ENCODE peak calls at places on chromosomes 2 and 18, in four cellular contexts. M is Calu3, C is glutamatergic neuron, V is cardiac fibroblast. D is an unnamed sample.

GRCh38 chr18:10235553-10235952 is 218.9 kb upstream of the APCDD1 start:
- DNase-seq in M (no peak), C (no peak), V (no peak), D (no peak)

GRCh38 chr18:13610517-13610916 is 115.8 kb downstream of the FAM210A start:
- DNase-seq in V (peak), C (no peak), M (no peak), D (no peak)

GRCh38 chr18:64679121-64679520 is 530.2 kb upstream of the LINC00305 start:
- DNase-seq in C (no peak), V (no peak), M (no peak), D (no peak)

GRCh38 chr2:110206056-110206455 is 1.2 kb upstream of the NPHP1 start:
- DNase-seq in V (peak), M (no peak), C (no peak), D (no peak)

GRCh38 chr2:74481961-74482800 is 617 bp downstream of the CCDC142 start:
- DNase-seq in M (peak), V (peak), C (peak), D (peak)

GRCh38 chr2:27033253-27033852 is 588 bp downstream of the TMEM214 start:
- DNase-seq in C (no peak), V (no peak), M (no peak), D (no peak)

GRCh38 chr18:25229080-25229479 is 122.9 kb downstream of the ZNF521 start:
- DNase-seq in V (peak), M (no peak), C (no peak), D (peak)

GRCh38 chr18:8351173-8351572 is 258.1 kb upstream of the RAB12 start:
- DNase-seq in V (peak), M (no peak), C (no peak), D (no peak)

GRCh38 chr2:71882236-71882946 is 265.3 kb downstream of the CYP26B1 start:
- DNase-seq in C (no peak), M (no peak), V (no peak), D (no peak)

GRCh38 chr18:50753311-50753710 is 66.5 kb downstream of the MRO start:
- DNase-seq in C (no peak), V (no peak), M (no peak), D (no peak)

GRCh38 chr18:48979944-48980890 is 29.5 kb upstream of the SMAD7 start:
- DNase-seq in V (peak), M (peak), C (no peak), D (no peak)

GRCh38 chr2:106932644-106933043 is 46.7 kb upstream of the ST6GAL2 start:
- DNase-seq in C (no peak), M (no peak), V (no peak), D (no peak)

GRCh38 chr2:120747706-120748105 is 12.0 kb downstream of the GLI2 start:
- DNase-seq in V (no peak), C (no peak), M (no peak), D (no peak)

GRCh38 chr2:100699131-100699530 is 120.8 kb upstream of the NPAS2 start:
- DNase-seq in V (no peak), C (no peak), M (no peak), D (no peak)

GRCh38 chr18:46279673-46280072 is 175.5 kb downstream of the HAUS1 start:
- DNase-seq in M (no peak), C (no peak), V (no peak), D (no peak)

GRCh38 chr2:15808221-15808574 is 132.2 kb upstream of the MYCN start:
- DNase-seq in M (no peak), C (peak), V (no peak), D (no peak)

GRCh38 chr2:233448220-233448559 is 93.9 kb downstream of the DGKD start:
- DNase-seq in C (peak), M (peak), V (peak), D (peak)

GRCh38 chr18:50006470-50007046 is 188.4 kb downstream of the MYO5B start:
- DNase-seq in C (no peak), V (no peak), M (peak), D (no peak)

GRCh38 chr2:238963164-238963969 is 115.5 kb downstream of the TWIST2 start:
- DNase-seq in C (no peak), V (no peak), M (no peak), D (no peak)

GRCh38 chr2:104856086-104856972 is 2.4 kb downstream of the POU3F3 start:
- DNase-seq in M (no peak), C (peak), V (no peak), D (no peak)

GRCh38 chr2:179354739-179355537 is 90.3 kb upstream of the SESTD1 start:
- DNase-seq in C (no peak), V (peak), M (no peak), D (no peak)

GRCh38 chr2:35410431-35411061 is 945.0 kb upstream of the CRIM1 start:
- DNase-seq in V (peak), C (peak), M (peak), D (peak)

GRCh38 chr18:77071711-77072292 is 60.8 kb downstream of the MBP start:
- DNase-seq in V (peak), M (no peak), C (no peak), D (no peak)

GRCh38 chr18:76494541-76495403 is at the start of gene ZNF516:
- DNase-seq in M (no peak), V (peak), C (peak), D (peak)

GRCh38 chr18:48954837-48955527 is 4.2 kb upstream of the SMAD7 start:
- DNase-seq in M (no peak), V (no peak), C (no peak), D (no peak)

GRCh38 chr2:108409768-108410167 is 32.0 kb downstream of the SULT1C4 start:
- DNase-seq in C (no peak), V (peak), M (no peak), D (no peak)

GRCh38 chr2:174158003-174158402 is 90.3 kb downstream of the OLA1 start:
- DNase-seq in M (peak), V (peak), C (peak), D (peak)

GRCh38 chr18:48904086-48904485 is 46.7 kb downstream of the SMAD7 start:
- DNase-seq in C (no peak), V (peak), M (no peak), D (no peak)

GRCh38 chr2:217801115-217801531 is 201.7 kb downstream of the TNS1 start:
- DNase-seq in M (no peak), C (no peak), V (no peak), D (no peak)

GRCh38 chr2:220445429-220446105 is 818.1 kb downstream of the SLC4A3 start:
- DNase-seq in C (no peak), M (no peak), V (peak), D (no peak)

GRCh38 chr18:24341361-24341760 is 56.3 kb downstream of the OSBPL1A start:
- DNase-seq in V (peak), M (no peak), C (no peak), D (no peak)

GRCh38 chr2:239297142-239298125 is 103.4 kb downstream of the HDAC4 start:
- DNase-seq in V (no peak), C (no peak), M (no peak), D (no peak)

GRCh38 chr2:160227252-160227651 is 27.2 kb upstream of the ITGB6 start:
- DNase-seq in C (no peak), M (no peak), V (peak), D (no peak)

GRCh38 chr2:132681766-132682165 is 11.8 kb upstream of the LYPD1 start:
- DNase-seq in V (peak), M (no peak), C (no peak), D (no peak)

GRCh38 chr2:15182275-15182674 is 378.9 kb downstream of the NBAS start:
- DNase-seq in M (no peak), V (no peak), C (no peak), D (no peak)

GRCh38 chr2:59195851-59196250 is 954.7 kb upstream of the FANCL start:
- DNase-seq in C (no peak), M (no peak), V (no peak), D (no peak)

GRCh38 chr2:33342171-33342570 is 134.3 kb upstream of the RASGRP3 start:
- DNase-seq in M (no peak), V (peak), C (no peak), D (no peak)

GRCh38 chr2:231028890-231029289 is 8.4 kb upstream of the C2orf72 start:
- DNase-seq in V (no peak), M (no peak), C (no peak), D (no peak)

DNA sequence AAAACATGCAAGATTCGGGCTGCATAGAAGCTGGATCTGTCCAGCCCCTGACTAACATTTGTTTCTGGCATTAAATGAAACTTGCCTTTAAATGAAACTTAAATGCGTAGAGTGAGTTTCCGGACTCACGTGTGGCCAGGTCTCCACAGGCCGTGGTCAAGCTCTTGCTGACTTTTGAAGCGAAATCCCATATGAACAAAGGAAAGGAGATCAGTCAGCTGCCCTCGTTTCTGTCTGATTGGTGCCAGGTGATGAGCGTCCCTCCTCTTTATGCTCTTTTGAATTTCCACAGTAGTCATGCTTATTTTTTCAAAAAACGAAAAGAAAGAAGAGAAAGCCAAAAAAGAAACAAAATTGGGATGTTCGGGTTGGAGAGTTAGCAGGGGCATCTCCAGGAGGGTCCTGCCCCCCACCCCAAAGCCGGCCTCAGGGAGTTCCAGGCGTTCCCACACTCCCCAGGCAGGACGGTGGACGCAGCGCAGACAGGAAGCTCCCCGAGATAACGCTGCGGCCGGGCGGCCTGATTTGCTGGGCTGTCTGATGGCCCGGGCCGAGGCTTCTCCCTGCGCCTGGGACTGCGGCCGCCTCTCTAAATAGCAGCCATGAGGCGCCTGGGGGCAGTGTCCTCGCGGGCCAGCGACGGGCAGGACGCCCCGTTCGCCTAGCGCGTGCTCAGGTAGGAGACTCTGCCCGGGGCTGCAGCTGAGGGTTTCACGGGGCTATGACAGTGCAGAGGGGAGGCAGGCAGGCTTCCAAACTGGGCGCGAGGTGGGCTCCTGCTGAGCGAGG is at the start of gene COLEC11:
- DNase-seq in M (no peak), C (no peak), V (peak), D (peak)
- TF ChIP-seq CTCF in M (no peak), C (no peak), V (peak), D (no peak)

DNA sequence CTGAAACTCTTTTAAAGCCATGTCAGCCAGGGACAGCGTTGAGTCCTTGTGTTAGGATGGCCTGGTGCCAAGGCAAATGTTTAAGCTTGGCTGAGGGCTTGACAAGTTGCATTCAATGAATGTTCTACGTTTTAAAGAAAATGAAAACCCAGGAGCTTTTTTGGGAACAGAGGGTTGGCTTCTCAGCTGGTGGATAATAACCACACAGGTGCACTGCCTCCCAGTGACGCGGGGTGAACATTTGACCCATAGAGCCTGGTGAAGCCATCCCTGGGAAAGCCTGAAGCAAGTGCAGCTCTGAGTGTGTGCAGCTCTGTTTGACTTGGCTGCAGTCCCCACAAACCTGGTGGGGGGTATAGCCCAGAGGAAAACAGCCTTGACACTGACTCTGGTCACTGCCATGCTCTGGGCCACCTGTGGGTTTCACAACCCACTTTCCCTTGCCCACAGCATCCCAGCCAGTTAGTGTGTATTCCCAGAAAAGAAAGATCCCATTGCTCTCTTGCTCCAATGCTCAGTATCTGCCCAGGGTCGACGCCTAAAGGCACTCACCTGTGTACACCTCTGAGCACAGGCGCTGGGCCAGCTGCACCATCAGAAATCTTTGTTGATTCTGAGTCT is 874.9 kb downstream of the RNF144A start:
- DNase-seq in M (peak), V (no peak), C (no peak), D (no peak)
- TF ChIP-seq CTCF in M (no peak), V (no peak), C (no peak), D (no peak)

GRCh38 chr2:70748002-70748779 is 19.8 kb downstream of the ADD2 start:
- DNase-seq in V (no peak), M (no peak), C (no peak), D (no peak)
- TF ChIP-seq CTCF in V (no peak), M (no peak), C (no peak), D (no peak)

DNA sequence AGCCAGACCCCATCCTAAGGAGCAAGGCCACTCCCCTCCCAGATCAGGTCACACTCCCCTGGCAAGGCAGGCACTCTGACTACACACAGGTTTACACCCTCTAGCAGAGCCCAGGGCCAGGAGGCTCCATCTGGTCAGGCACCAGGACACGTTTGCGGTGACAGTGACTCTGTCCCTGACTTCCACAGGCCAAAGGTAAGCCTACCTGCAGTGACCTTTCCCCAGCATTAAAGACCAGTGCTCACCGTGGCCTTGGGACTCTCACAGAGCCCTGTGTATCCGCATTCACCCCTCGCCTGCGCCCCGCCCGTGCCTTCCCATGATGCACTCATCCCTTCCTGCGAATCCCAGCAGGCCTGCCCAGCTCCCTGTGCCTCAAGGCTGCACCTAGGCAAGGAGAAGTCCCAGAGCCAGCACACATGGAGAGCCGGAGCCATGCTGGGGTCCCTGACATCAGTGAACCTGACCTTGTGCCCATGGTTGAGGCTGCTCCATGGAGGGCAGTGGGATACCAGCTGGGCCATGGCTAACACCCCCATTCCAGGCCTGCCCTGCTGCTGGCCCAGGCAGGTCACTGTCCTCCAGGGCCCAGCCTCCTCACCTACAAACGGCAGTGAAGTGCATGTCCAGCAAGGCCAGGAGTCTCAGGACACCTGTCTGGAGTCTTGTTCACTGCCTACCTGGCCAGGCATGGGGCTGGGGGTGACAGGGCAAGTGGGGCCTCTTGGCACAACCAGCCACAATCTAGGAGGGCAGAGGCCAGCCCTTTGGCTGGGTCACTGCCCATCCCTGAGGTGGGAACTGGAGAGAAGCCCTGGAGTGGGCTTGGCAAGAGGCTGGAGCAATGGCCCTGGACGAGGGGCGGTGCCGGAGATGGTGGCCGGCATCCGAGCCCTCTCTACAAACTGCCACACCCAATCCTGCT is 3.0 kb downstream of the NEURL3 start:
- DNase-seq in M (no peak), V (no peak), C (no peak), D (no peak)
- TF ChIP-seq CTCF in M (no peak), V (no peak), C (no peak), D (no peak)

GRCh38 chr2:145484443-145485086 is 964.6 kb upstream of the ZEB2 start:
- DNase-seq in C (no peak), V (peak), M (peak), D (no peak)
- TF ChIP-seq CTCF in C (no peak), V (peak), M (no peak), D (no peak)

GRCh38 chr2:69716555-69717120 is 25.3 kb upstream of the ANXA4 start:
- DNase-seq in V (peak), M (no peak), C (no peak), D (no peak)
- TF ChIP-seq CTCF in V (no peak), M (no peak), C (no peak), D (no peak)